ENCODE peak calls at places on chromosomes 5 and 9, in ten cellular contexts. Y, X, C, N, K, W, E, T, A and G are unnamed samples.

GRCh38 chr5:66307647-66308257 is 163.7 kb downstream of the SREK1 start:
- DNase-seq in Y (peak), X (peak), C (no peak), N (no peak), K (no peak), W (no peak), E (peak), T (peak), A (peak), G (peak)

GRCh38 chr9:132207187-132207586 is 45.3 kb downstream of the NTNG2 start:
- DNase-seq in Y (no peak), X (no peak), C (no peak), N (no peak), K (no peak), W (no peak), E (no peak), T (no peak), A (no peak), G (no peak)

GRCh38 chr5:610011-610743 is 2.0 kb upstream of the CEP72 start:
- DNase-seq in Y (no peak), X (no peak), C (no peak), N (peak), K (no peak), W (no peak), E (no peak), T (no peak), A (no peak), G (no peak)

GRCh38 chr9:107644774-107645463 is 155.3 kb upstream of the KLF4 start:
- DNase-seq in Y (no peak), X (no peak), C (no peak), N (peak), K (peak), W (no peak), E (no peak), T (no peak), A (no peak), G (no peak)

GRCh38 chr5:99686538-99686937 is 757.7 kb upstream of the CHD1 start:
- DNase-seq in Y (no peak), X (no peak), C (no peak), N (no peak), K (no peak), W (no peak), E (no peak), T (no peak), A (no peak), G (no peak)

GRCh38 chr9:74643303-74643933 is 146.3 kb downstream of the RORB start:
- DNase-seq in Y (no peak), X (no peak), C (no peak), N (no peak), K (no peak), W (no peak), E (no peak), T (no peak), A (no peak), G (no peak)

GRCh38 chr5:151023651-151024050 is 3.3 kb downstream of the GPX3 start:
- DNase-seq in Y (no peak), X (no peak), C (no peak), N (peak), K (peak), W (no peak), E (no peak), T (no peak), A (no peak), G (no peak)

GRCh38 chr5:53448851-53449250 is 31.6 kb upstream of the FST start:
- DNase-seq in Y (no peak), X (no peak), C (no peak), N (no peak), K (no peak), W (no peak), E (no peak), T (no peak), A (no peak), G (no peak)

GRCh38 chr5:102411-103043 is 10.6 kb downstream of the PLEKHG4B start:
- DNase-seq in Y (no peak), X (no peak), C (no peak), N (no peak), K (no peak), W (no peak), E (peak), T (no peak), A (no peak), G (no peak)

GRCh38 chr5:54278031-54278830 is 32.1 kb downstream of the ARL15 start:
- DNase-seq in Y (no peak), X (no peak), C (no peak), N (no peak), K (no peak), W (no peak), E (no peak), T (no peak), A (no peak), G (no peak)

GRCh38 chr5:139808481-139809330 is 13.1 kb downstream of the PSD2 start:
- DNase-seq in Y (peak), X (peak), C (peak), N (no peak), K (peak), W (no peak), E (peak), T (peak), A (no peak), G (peak)

GRCh38 chr9:98231770-98232478 is 23.5 kb downstream of the TBC1D2 start:
- DNase-seq in Y (no peak), X (no peak), C (no peak), N (no peak), K (no peak), W (no peak), E (peak), T (no peak), A (peak), G (no peak)

GRCh38 chr5:18113724-18114123 is 479.5 kb downstream of the TAF11L14 start:
- DNase-seq in Y (no peak), X (no peak), C (no peak), N (no peak), K (no peak), W (no peak), E (no peak), T (peak), A (no peak), G (no peak)

GRCh38 chr9:14146201-14146890 is 167.6 kb downstream of the NFIB start:
- DNase-seq in Y (no peak), X (no peak), C (no peak), N (no peak), K (no peak), W (no peak), E (no peak), T (no peak), A (no peak), G (no peak)

GRCh38 chr5:152514827-152515397 is 109.8 kb upstream of the NMUR2 start:
- DNase-seq in Y (no peak), X (no peak), C (no peak), N (no peak), K (no peak), W (no peak), E (no peak), T (no peak), A (no peak), G (peak)

GRCh38 chr9:112112519-112112918 is 62.6 kb downstream of the SUSD1 start:
- DNase-seq in Y (no peak), X (no peak), C (no peak), N (no peak), K (no peak), W (no peak), E (peak), T (no peak), A (peak), G (no peak)

GRCh38 chr9:116365056-116365471 is 211.5 kb downstream of the PAPPA start:
- DNase-seq in Y (no peak), X (no peak), C (peak), N (peak), K (peak), W (no peak), E (peak), T (no peak), A (peak), G (no peak)

GRCh38 chr5:179978792-179979191 is 71.1 kb upstream of the TBC1D9B start:
- DNase-seq in Y (no peak), X (no peak), C (no peak), N (no peak), K (no peak), W (no peak), E (no peak), T (no peak), A (no peak), G (no peak)

GRCh38 chr9:12813533-12813932 is 38.7 kb downstream of the LURAP1L start:
- DNase-seq in Y (no peak), X (no peak), C (no peak), N (no peak), K (no peak), W (no peak), E (no peak), T (no peak), A (no peak), G (no peak)

GRCh38 chr5:126600631-126601511 is at the start of gene PHAX:
- DNase-seq in Y (peak), X (peak), C (peak), N (peak), K (peak), W (peak), E (no peak), T (peak), A (peak), G (peak)

GRCh38 chr9:16152276-16153065 is 599.6 kb downstream of the CCDC171 start:
- DNase-seq in Y (no peak), X (no peak), C (no peak), N (no peak), K (no peak), W (no peak), E (no peak), T (no peak), A (no peak), G (no peak)

GRCh38 chr9:16155878-16156277 is 603.0 kb downstream of the CCDC171 start:
- DNase-seq in Y (no peak), X (no peak), C (no peak), N (no peak), K (no peak), W (no peak), E (no peak), T (no peak), A (no peak), G (no peak)

GRCh38 chr9:16157216-16157615 is 604.4 kb downstream of the CCDC171 start:
- DNase-seq in Y (no peak), X (no peak), C (no peak), N (no peak), K (no peak), W (no peak), E (no peak), T (no peak), A (no peak), G (no peak)

GRCh38 chr9:16153221-16153620 is 600.4 kb downstream of the CCDC171 start:
- DNase-seq in Y (no peak), X (no peak), C (no peak), N (no peak), K (no peak), W (no peak), E (no peak), T (no peak), A (no peak), G (no peak)

GRCh38 chr9:16154570-16155078 is 601.8 kb downstream of the CCDC171 start:
- DNase-seq in Y (peak), X (peak), C (peak), N (no peak), K (peak), W (no peak), E (no peak), T (peak), A (no peak), G (peak)
- TF ChIP-seq CTCF in Y (no peak), X (peak), C (peak), N (peak), K (no peak), W (no peak), E (no peak), T (no peak), A (no peak), G (no peak)

GRCh38 chr9:27487927-27488326 is 36.2 kb upstream of the IFNK start:
- DNase-seq in Y (no peak), X (no peak), C (no peak), N (no peak), K (no peak), W (no peak), E (no peak), T (no peak), A (no peak), G (no peak)
- TF ChIP-seq CTCF in Y (no peak), X (no peak), C (no peak), N (no peak), K (no peak), W (no peak), E (no peak), T (no peak), A (no peak), G (no peak)

GRCh38 chr5:138752341-138752950 is 779 bp upstream of the CTNNA1 start:
- DNase-seq in Y (no peak), X (peak), C (no peak), N (peak), K (no peak), W (no peak), E (no peak), T (peak), A (no peak), G (no peak)
- TF ChIP-seq CTCF in Y (peak), X (no peak), C (no peak), N (peak), K (no peak), W (no peak), E (peak), T (no peak), A (no peak), G (no peak)

GRCh38 chr5:116291271-116291670 is 206.4 kb downstream of the COMMD10 start:
- DNase-seq in Y (no peak), X (no peak), C (no peak), N (no peak), K (no peak), W (no peak), E (no peak), T (no peak), A (no peak), G (no peak)

GRCh38 chr5:116288524-116288923 is 203.7 kb downstream of the COMMD10 start:
- DNase-seq in Y (no peak), X (no peak), C (no peak), N (no peak), K (no peak), W (no peak), E (no peak), T (no peak), A (no peak), G (no peak)

GRCh38 chr5:116289276-116289675 is 204.5 kb downstream of the COMMD10 start:
- DNase-seq in Y (no peak), X (no peak), C (no peak), N (no peak), K (no peak), W (no peak), E (no peak), T (peak), A (no peak), G (no peak)
- TF ChIP-seq CTCF in Y (no peak), X (no peak), C (no peak), N (no peak), K (no peak), W (no peak), E (peak), T (peak), A (peak), G (no peak)

DNA sequence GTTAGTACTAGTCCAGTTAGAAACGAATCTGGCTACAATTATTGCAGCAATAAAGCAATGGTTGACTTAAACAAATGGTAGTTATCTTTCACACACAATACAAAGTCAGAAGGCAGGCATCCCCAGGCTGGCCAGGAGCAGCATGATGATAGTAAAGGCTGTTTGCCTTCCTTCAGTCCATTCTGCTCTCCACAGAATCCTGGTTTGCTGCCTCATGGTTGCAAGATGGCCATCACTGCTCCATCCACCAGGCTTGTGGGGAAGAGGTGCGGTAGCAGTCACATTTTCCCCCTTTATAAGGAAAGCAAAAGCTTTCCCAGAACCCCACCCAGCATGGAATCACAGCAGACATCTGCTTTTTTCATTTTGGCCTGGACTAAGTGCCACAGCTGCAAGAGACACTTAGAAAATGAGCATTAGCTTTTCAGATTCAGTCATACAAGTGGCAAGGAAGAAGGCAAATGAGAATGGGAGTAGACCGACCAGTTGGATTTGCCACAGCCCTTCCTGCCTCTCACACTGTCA is 225.2 kb downstream of the AOPEP start:
- DNase-seq in Y (no peak), X (no peak), C (no peak), N (no peak), K (no peak), W (no peak), E (no peak), T (no peak), A (no peak), G (no peak)
- TF ChIP-seq CTCF in Y (no peak), X (no peak), C (no peak), N (no peak), K (no peak), W (no peak), E (no peak), T (no peak), A (no peak), G (no peak)

GRCh38 chr5:1886634-1887399 is 4.1 kb upstream of the IRX4 start:
- DNase-seq in Y (no peak), X (peak), C (no peak), N (no peak), K (peak), W (no peak), E (no peak), T (no peak), A (no peak), G (no peak)
- TF ChIP-seq CTCF in Y (no peak), X (no peak), C (no peak), N (no peak), K (no peak), W (no peak), E (no peak), T (no peak), A (no peak), G (no peak)